ENCODE peak calls at places on chromosome 12, in six cellular contexts. U, I, S, H, B and E are unnamed samples. For H3K4me1, the result is how much of the 10 kb centered on the place peaks cover.

GRCh38 chr12:124581299-124581698 is 13.9 kb upstream of the NCOR2 start:
- DNase-seq in S (no peak), I (no peak), H (no peak), B (no peak), U (no peak), E (no peak)

GRCh38 chr12:15209782-15210181 is 11.4 kb downstream of the RERG start:
- DNase-seq in S (no peak), I (no peak), U (no peak), H (no peak), B (no peak), E (no peak)

GRCh38 chr12:576613-577110 is 86.6 kb downstream of the NINJ2 start:
- DNase-seq in I (no peak), H (no peak), S (no peak), U (no peak), B (no peak), E (no peak)

GRCh38 chr12:129696952-129697351 is 206.9 kb downstream of the TMEM132D start:
- DNase-seq in U (no peak), I (no peak), B (no peak), H (no peak), S (no peak), E (no peak)

GRCh38 chr12:127293507-127294310 is 973.3 kb upstream of the TMEM132C start:
- DNase-seq in I (no peak), U (peak), S (peak), H (peak), B (no peak), E (no peak)

GRCh38 chr12:70556179-70556869 is 80.9 kb downstream of the PTPRB start:
- DNase-seq in U (no peak), S (no peak), B (no peak), H (no peak), I (no peak), E (no peak)

GRCh38 chr12:40055227-40055579 is 50.7 kb downstream of the SLC2A13 start:
- DNase-seq in I (no peak), U (no peak), S (no peak), H (no peak), B (no peak), E (no peak)

GRCh38 chr12:47938093-47938492 is 25.3 kb upstream of the TMEM106C start:
- DNase-seq in I (no peak), S (no peak), H (no peak), U (no peak), B (no peak), E (no peak)

GRCh38 chr12:116492703-116493324 is 66.4 kb upstream of the MAP1LC3B2 start:
- DNase-seq in S (no peak), B (no peak), I (no peak), H (no peak), U (no peak), E (no peak)

GRCh38 chr12:45273717-45274271 is 57.9 kb downstream of the ANO6 start:
- DNase-seq in B (no peak), S (no peak), H (no peak), U (no peak), I (peak), E (peak)

GRCh38 chr12:26744042-26744626 is 88.9 kb downstream of the ITPR2 start:
- DNase-seq in U (no peak), I (no peak), S (no peak), H (no peak), B (no peak), E (no peak)

GRCh38 chr12:26746315-26746714 is 86.7 kb downstream of the ITPR2 start:
- DNase-seq in H (no peak), S (no peak), I (no peak), B (no peak), U (no peak), E (no peak)

GRCh38 chr12:26741828-26742227 is 91.2 kb downstream of the ITPR2 start:
- DNase-seq in I (no peak), B (no peak), S (no peak), H (no peak), U (no peak), E (no peak)

GRCh38 chr12:26748412-26748740 is 84.6 kb downstream of the ITPR2 start:
- DNase-seq in S (no peak), H (no peak), I (no peak), U (no peak), B (no peak), E (no peak)

GRCh38 chr12:26744697-26745440 is 88.1 kb downstream of the ITPR2 start:
- DNase-seq in U (no peak), H (no peak), I (peak), B (no peak), S (no peak), E (no peak)
- H3K4me1 ChIP-seq in U (under half), H (under half), I (half or more), B (under half), S (under half), E (under half)

DNA sequence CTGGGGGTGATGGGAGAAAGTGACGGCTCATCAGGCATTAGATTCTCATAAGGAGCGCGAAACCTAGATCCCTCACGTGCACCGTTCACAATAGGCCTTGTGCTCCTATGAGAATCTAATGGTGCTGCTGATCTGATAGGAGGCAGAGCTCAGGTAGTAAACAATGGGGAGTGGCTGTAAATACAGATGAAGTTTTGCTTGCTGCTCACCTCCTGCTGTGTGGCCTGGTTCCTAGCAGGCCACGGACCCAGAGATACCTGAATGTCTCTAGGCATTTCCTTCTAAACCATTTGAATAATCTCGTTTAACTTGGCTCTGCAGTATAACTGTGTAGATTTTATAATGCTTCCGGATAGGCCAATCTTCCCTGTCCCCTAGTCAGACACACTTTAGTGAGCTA is 13.0 kb downstream of the TBC1D30 start:
- DNase-seq in S (no peak), B (no peak), H (no peak), I (no peak), U (no peak), E (no peak)
- H3K27ac ChIP-seq in S (no peak), B (no peak), H (no peak), I (no peak), U (no peak), E (no peak)

DNA sequence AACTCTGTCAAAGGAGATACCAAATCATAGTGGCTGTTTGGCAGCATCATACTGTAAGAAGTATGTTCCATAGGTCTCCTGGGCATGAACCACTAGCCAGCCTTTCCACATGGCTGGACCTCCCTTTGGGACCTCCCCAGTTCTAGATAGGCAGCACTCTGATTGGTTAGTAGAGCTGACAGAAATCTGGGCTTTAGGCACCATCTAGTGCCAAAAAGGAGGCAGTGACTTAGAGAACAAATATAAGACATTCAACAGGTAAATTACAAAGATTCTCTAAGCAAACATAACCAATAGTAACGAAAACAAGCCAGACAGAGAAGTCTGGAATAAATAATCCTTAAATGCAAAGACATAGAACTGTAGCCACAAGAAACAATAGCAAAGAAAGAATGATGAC is 148.0 kb upstream of the PDE3A start:
- DNase-seq in H (no peak), B (no peak), I (no peak), S (no peak), U (no peak), E (no peak)
- TF ChIP-seq CTCF in H (no peak), B (no peak), I (peak), S (no peak), U (peak), E (no peak)

DNA sequence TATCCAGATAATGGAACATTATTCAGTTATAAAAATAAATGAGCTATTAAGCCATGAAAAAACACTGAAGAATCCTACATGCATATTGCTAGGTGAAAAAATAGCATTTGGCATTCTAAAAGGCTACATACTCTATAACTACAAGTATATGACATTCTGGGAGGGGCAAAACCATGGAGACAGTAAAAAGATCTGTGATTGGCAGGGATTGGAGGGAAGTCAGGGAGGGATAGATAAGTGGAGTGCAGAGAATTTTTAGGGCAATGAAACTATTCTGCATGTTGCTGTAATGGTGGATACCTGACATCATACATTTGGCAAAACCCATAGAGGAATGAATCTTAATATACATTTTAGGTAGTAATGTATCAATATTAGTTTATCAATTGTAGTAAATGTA is 63.1 kb upstream of the SLC38A2 start:
- DNase-seq in U (no peak), H (no peak), I (no peak), B (no peak), S (no peak), E (no peak)
- H3K4me1 ChIP-seq in U (under half), H (under half), I (under half), B (under half), S (under half), E (under half)

DNA sequence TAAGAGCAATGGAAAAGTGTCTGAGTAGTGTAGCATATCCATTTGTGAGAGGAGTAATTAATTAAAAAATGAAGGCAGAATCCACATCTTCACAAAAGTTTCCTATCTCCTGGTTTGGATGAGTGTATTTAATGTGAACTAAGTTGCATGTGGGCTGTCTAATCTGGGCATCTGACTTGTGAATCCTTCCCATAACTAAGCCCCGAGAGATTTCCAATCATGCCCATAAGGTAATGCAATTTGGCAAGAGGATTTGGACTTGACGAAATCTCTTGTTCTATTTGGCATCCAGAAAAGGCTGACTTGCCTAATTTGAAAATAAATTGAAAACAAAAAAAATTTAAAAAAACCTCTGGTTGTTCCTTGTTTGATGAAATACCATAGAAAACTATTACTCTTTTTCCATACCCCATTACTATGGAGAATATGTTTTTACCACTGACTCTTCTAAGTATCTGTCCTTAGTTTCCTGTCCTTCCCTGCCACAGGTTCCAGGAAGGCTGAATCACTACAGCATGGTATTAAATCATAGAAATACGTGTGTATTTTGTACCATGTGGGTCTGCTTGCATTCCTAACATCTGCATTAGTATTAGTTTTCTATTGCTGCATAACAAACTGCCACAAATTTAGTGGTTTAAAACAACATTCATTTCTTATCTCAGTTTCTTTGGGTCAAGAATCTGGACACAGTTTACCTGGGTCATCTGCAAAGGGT is 48.4 kb downstream of the ETV6 start:
- DNase-seq in U (no peak), H (no peak), B (no peak), I (no peak), S (no peak), E (peak)
- H3K27ac ChIP-seq in U (no peak), H (no peak), B (no peak), I (no peak), S (no peak), E (peak)

GRCh38 chr12:31589896-31590729 is 823 bp downstream of the DENND5B start:
- DNase-seq in H (peak), U (peak), S (peak), B (peak), I (peak), E (peak)
- TF ChIP-seq CTCF in H (no peak), U (no peak), S (no peak), B (no peak), I (no peak), E (no peak)

GRCh38 chr12:132447327-132447720 is 42.6 kb upstream of the FBRSL1 start:
- DNase-seq in S (no peak), B (no peak), U (no peak), I (no peak), H (no peak), E (no peak)
- H3K4me1 ChIP-seq in S (under half), B (under half), U (under half), I (under half), H (under half), E (under half)